ENCODE peak calls at places on chromosome 9, in eight cellular contexts. S is K562, R is IMR-90, G is Peyer's patch, B is ovary, E is tibial nerve, X is adrenal gland, O is prostate gland. I is an unnamed sample. For H3K4me1, the result is how much of the 10 kb centered on the place peaks cover.

GRCh38 chr9:32705059-32705458 is 69.6 kb upstream of the TAF1L start:
- DNase-seq in S (no peak), R (peak), G (no peak), B (no peak), E (no peak), X (no peak), O (no peak), I (no peak)

GRCh38 chr9:81395301-81396054 is 293.9 kb downstream of the TLE1 start:
- DNase-seq in S (no peak), R (no peak), G (no peak), B (no peak), E (no peak), X (no peak), O (no peak), I (no peak)

GRCh38 chr9:134864821-134865190 is 15.8 kb upstream of the FCN2 start:
- DNase-seq in S (no peak), R (no peak), G (no peak), B (no peak), E (no peak), X (peak), O (no peak), I (no peak)

GRCh38 chr9:97908736-97909135 is 13.6 kb downstream of the TRMO start:
- DNase-seq in S (no peak), R (no peak), G (no peak), B (no peak), E (no peak), X (no peak), O (no peak), I (no peak)

GRCh38 chr9:7132605-7133004 is 374.8 kb downstream of the KDM4C start:
- DNase-seq in S (no peak), R (no peak), G (no peak), B (no peak), E (no peak), X (no peak), O (no peak), I (no peak)

GRCh38 chr9:5920860-5921328 is 30.2 kb downstream of the MLANA start:
- DNase-seq in S (no peak), R (peak), G (no peak), B (no peak), E (no peak), X (no peak), O (no peak), I (no peak)

GRCh38 chr9:343773-344172 is 129.1 kb downstream of the DOCK8 start:
- DNase-seq in S (no peak), R (no peak), G (no peak), B (no peak), E (no peak), X (peak), O (no peak), I (no peak)

GRCh38 chr9:99024959-99025358 is 80.0 kb upstream of the TGFBR1 start:
- DNase-seq in S (no peak), R (peak), G (no peak), B (no peak), E (no peak), X (no peak), O (no peak), I (no peak)

GRCh38 chr9:134562146-134562753 is 79.4 kb upstream of the COL5A1 start:
- DNase-seq in S (no peak), R (peak), G (no peak), B (no peak), E (no peak), X (no peak), O (no peak), I (no peak)

GRCh38 chr9:88773627-88774244 is 217.5 kb upstream of the S1PR3 start:
- DNase-seq in S (no peak), R (peak), G (no peak), B (no peak), E (no peak), X (no peak), O (no peak), I (no peak)

GRCh38 chr9:88775559-88775958 is 215.7 kb upstream of the S1PR3 start:
- DNase-seq in S (no peak), R (peak), G (no peak), B (no peak), E (no peak), X (no peak), O (no peak), I (no peak)

GRCh38 chr9:15178621-15179020 is 128.4 kb downstream of the TTC39B start:
- DNase-seq in S (no peak), R (no peak), G (no peak), B (no peak), E (no peak), X (no peak), O (no peak), I (no peak)

GRCh38 chr9:101463397-101463796 is 27.8 kb upstream of the ALDOB start:
- DNase-seq in S (no peak), R (peak), G (no peak), B (no peak), E (no peak), X (no peak), O (no peak), I (no peak)

GRCh38 chr9:40884072-40884901 is 244.2 kb downstream of the FOXD4L6 start:
- DNase-seq in S (peak), R (no peak), G (peak), B (no peak), E (no peak), X (peak), O (no peak), I (no peak)

GRCh38 chr9:115106642-115107041 is 11.3 kb downstream of the TNC start:
- DNase-seq in S (no peak), R (peak), G (no peak), B (no peak), E (no peak), X (no peak), O (no peak), I (no peak)

GRCh38 chr9:121309171-121309570 is 41.2 kb downstream of the GSN start:
- DNase-seq in S (no peak), R (no peak), G (no peak), B (no peak), E (peak), X (no peak), O (no peak), I (peak)

GRCh38 chr9:72726951-72727350 is 205.5 kb downstream of the TMC1 start:
- DNase-seq in S (no peak), R (no peak), G (no peak), B (no peak), E (no peak), X (no peak), O (no peak), I (no peak)

GRCh38 chr9:92965759-92966517 is 18.6 kb downstream of the FGD3 start:
- DNase-seq in S (no peak), R (no peak), G (no peak), B (no peak), E (no peak), X (no peak), O (no peak), I (no peak)

GRCh38 chr9:138043411-138044345 is 166.1 kb downstream of the CACNA1B start:
- DNase-seq in S (no peak), R (no peak), G (no peak), B (no peak), E (no peak), X (no peak), O (no peak), I (no peak)

GRCh38 chr9:113219972-113220371 is 1.1 kb downstream of the FKBP15 start:
- DNase-seq in S (no peak), R (peak), G (no peak), B (no peak), E (no peak), X (no peak), O (no peak), I (no peak)

GRCh38 chr9:113221800-113222481 is 597 bp downstream of the SLC31A1 start:
- DNase-seq in S (peak), R (no peak), G (no peak), B (no peak), E (no peak), X (no peak), O (no peak), I (no peak)

GRCh38 chr9:113222482-113222841 is 1.1 kb downstream of the SLC31A1 start:
- DNase-seq in S (peak), R (peak), G (peak), B (no peak), E (no peak), X (no peak), O (no peak), I (no peak)

GRCh38 chr9:113220467-113221002 is 542 bp downstream of the FKBP15 start:
- DNase-seq in S (no peak), R (no peak), G (no peak), B (no peak), E (no peak), X (no peak), O (no peak), I (no peak)

GRCh38 chr9:113221003-113221799 is at the start of the genes FKBP15 and SLC31A1:
- DNase-seq in S (peak), R (peak), G (peak), B (peak), E (peak), X (peak), O (peak), I (peak)
- H3K4me1 ChIP-seq in S (under half), R (under half), G (under half), B (under half), E (under half), X (under half), O (under half), I (under half)

DNA sequence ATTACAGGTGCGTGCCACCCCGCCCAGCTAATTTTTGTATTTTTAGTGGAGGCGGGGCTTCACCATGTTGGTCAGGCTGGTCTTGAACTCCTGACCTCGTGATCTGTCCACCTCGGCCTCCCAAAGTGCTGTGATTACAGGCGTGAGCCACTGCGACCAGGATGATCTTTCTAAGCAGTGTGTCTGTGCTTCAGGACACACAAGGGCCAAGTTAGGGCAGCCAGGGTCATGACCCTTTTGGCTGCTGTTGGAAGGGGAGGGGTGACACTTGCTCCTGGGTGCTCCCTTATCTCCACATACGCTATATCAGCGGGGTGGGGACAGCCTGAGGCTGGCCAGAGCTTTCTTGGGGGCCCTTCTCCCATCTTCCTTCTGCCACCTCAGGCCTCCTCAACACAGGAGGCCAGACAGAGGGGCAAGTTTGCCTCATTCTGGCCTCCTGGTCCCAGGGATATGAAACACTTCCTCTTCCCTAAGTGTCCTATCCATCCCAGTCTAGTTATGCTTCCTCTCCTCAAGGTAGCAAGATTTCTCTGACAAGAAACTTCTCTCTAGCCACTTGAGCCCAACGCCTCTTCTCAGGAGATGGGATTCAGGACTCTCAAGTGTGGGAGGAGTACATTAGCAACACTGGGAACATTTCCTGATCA is 1.9 kb upstream of the ZNF79 start:
- DNase-seq in S (peak), R (no peak), G (no peak), B (no peak), E (no peak), X (no peak), O (no peak), I (no peak)
- H3K4me3 ChIP-seq in S (peak), R (no peak), G (peak), B (no peak), E (peak), X (no peak), O (no peak), I (peak)

DNA sequence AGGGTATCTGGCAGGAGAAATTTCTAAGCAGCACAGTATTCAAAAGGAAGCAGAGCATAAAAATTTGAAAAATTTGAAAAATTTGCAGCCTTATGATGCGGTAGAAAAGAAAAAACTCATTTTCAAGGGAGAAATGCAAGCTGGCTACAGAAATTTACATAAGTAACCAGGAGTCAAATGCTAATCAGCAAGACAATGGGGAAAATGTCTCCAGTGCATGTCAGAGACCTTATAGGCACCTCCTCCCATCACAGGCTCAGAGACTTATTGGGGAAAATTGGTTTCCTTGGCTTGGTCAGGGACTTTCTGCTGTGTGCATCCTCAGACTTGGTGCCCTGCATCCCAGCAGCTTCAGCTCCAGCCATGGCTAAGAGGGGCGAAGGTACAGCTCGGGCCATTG is 35.8 kb downstream of the IZUMO3 start:
- DNase-seq in S (no peak), R (no peak), G (no peak), B (no peak), E (no peak), X (no peak), O (no peak), I (no peak)
- TF ChIP-seq POLR2A in S (no peak), R (no peak), G (no peak), B (no peak), E (no peak), X (no peak), O (no peak), I (no peak)

DNA sequence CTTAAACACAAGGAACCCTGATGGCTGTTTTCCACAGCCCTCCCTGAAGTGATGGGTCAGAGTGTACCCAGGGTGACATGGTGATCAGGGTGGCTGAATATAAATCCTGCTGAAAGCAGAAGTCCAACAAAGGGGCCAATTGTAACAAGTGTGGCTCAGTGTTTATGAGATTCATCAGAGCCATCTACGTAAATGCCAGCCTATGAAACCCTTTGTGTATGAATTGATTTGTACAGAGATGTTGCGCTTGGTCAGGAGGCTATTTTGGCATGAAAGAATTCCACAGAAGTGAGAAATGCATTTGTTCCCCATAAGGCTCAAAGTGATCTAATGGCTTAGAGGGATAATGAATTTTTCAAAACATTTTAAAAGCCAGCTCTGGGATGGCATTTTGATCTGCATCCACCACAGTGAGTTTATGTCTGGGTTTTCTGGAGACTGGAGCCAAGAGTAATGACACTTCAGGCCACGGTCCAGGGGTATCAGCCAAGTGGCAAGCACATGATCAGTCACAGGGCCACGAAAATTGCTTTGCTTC is 12.4 kb downstream of the PRUNE2 start:
- DNase-seq in S (no peak), R (no peak), G (no peak), B (no peak), E (no peak), X (no peak), O (no peak), I (peak)
- H3K4me1 ChIP-seq in S (under half), R (under half), G (under half), B (under half), E (under half), X (under half), O (under half), I (under half)

GRCh38 chr9:23822331-23823169 is 3.5 kb downstream of the ELAVL2 start:
- DNase-seq in S (no peak), R (no peak), G (no peak), B (no peak), E (no peak), X (no peak), O (no peak), I (no peak)
- H3K4me3 ChIP-seq in S (no peak), R (no peak), G (no peak), B (no peak), E (no peak), X (peak), O (no peak), I (peak)

GRCh38 chr9:4792572-4793411 is at the start of gene RCL1:
- DNase-seq in S (peak), R (peak), G (peak), B (peak), E (peak), X (peak), O (peak), I (peak)
- TF ChIP-seq POLR2A in S (peak), R (peak), G (peak), B (peak), E (peak), X (peak), O (peak), I (peak)

DNA sequence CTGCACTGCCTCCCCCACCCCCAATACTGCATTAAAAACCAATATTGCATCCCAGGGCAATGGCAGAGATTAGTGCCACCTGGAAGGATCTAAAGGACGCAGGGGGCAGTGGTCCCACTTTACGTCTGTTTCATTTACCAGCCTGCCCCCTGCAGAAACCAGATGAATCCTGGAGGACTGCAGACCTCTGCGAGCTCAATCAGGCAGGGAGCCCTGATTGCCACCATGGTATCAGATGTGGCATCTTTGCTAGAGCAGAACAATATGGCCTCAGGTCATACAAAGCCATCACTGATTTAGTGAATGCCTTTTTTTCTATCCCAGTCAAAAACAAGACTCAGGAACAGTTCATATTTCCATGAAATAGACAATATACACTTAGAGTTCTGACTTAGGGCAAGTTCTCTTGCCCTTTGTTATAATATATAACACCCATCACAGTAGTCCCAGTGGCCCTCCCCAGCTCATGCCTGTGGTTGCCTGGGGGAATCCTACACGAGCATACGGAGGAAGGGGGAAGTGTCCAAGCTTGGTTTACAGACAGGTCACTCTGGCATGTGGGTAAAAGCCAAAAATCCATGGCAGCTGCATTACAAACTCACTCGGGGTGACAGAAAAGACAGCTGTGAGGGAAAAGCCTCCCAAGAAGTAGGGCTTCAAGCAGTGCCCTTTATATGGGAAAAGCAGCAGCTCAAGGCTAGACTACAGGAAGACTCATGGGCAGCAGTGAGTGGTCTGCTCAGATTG is 85.1 kb downstream of the MED27 start:
- DNase-seq in S (no peak), R (no peak), G (no peak), B (no peak), E (no peak), X (no peak), O (no peak), I (no peak)
- H3K4me1 ChIP-seq in S (under half), R (under half), G (under half), B (under half), E (under half), X (under half), O (under half), I (under half)

DNA sequence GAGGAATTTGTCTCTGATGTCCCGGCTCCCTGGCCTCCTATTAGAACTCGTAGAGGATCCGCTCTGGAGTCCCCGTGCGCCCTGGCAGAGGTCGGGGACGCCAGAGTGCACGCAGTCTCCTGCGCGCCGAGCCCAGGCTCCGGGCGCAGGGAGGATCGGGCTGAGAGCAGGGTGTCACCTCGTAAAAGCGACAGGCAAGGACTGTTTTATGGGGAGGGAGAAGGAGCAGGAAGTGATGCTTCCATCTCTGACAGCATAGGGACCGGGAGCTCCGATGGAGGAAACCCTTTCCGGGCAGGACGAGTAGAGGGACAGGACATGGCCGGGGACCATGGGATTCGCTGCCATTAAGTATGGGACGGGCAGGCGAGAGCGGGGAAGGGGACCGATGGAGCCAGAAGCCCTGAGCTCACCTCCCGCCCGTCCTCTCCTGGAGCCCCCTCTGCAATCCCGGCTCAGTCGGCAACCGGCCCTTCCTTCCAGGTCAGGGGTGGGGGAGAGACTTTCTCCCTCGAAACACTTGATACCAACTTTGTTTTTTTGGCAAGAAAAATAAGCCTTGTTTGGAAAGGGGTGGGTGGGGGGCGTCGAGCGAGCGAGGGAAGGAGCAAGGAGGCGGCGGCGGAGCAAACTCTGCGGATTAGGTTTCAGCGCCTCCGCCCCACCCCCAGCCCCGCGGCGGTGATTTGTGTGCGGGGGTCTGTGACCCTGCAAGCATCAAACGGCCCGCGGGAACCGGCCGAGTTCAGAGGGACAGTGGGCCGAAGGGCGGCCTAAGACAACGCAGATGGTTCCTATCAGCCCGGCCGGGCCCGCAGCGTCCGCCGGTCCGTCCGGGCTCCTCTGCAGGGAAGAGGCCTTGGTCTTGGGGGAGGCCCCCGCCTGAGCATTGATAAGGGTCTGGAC is 12.6 kb downstream of the LMX1B start:
- DNase-seq in S (peak), R (no peak), G (no peak), B (no peak), E (no peak), X (no peak), O (no peak), I (no peak)
- H3K4me3 ChIP-seq in S (no peak), R (no peak), G (peak), B (peak), E (peak), X (peak), O (peak), I (peak)

GRCh38 chr9:136395345-136396218 is 4.4 kb downstream of the SNAPC4 start:
- DNase-seq in S (no peak), R (no peak), G (no peak), B (no peak), E (no peak), X (no peak), O (no peak), I (no peak)
- TF ChIP-seq POLR2A in S (no peak), R (no peak), G (no peak), B (no peak), E (no peak), X (no peak), O (no peak), I (no peak)

GRCh38 chr9:21682981-21683380 is 119.5 kb upstream of the MTAP start:
- DNase-seq in S (no peak), R (peak), G (no peak), B (no peak), E (no peak), X (no peak), O (no peak), I (no peak)
- H3K4me1 ChIP-seq in S (under half), R (under half), G (under half), B (under half), E (under half), X (under half), O (under half), I (under half)

I was measured in gastrocnemius medialis.